ENCODE peak calls at places on chromosomes 2 and 18, in six cellular contexts. Y is IMR-90, U is neuronal stem cell, K is mesendoderm, Z is trophoblast cell, S is H1. N is an unnamed sample. For H3K36me3, the result is how much of the 10 kb centered on the place peaks cover.

GRCh38 chr2:189129971-189130370 is 49.6 kb downstream of the COL5A2 start:
- DNase-seq in S (no peak), U (no peak), Z (no peak), Y (peak), K (no peak), N (peak)

GRCh38 chr2:86012017-86012712 is 93.5 kb downstream of the POLR1A start:
- DNase-seq in K (no peak), Z (no peak), U (no peak), S (no peak), Y (no peak), N (no peak)

GRCh38 chr18:3012306-3012919 is 531 bp downstream of the LPIN2 start:
- DNase-seq in S (no peak), K (peak), Y (peak), U (no peak), Z (no peak), N (peak)

GRCh38 chr2:11292464-11293255 is 51.8 kb downstream of the ROCK2 start:
- DNase-seq in S (no peak), U (no peak), Y (peak), Z (no peak), K (peak), N (peak)

GRCh38 chr2:169397697-169398096 is 35.4 kb upstream of the LRP2 start:
- DNase-seq in S (no peak), K (peak), U (no peak), Z (no peak), Y (no peak), N (peak)

GRCh38 chr2:100820346-100821254 is 661 bp downstream of the NPAS2 start:
- DNase-seq in Z (no peak), S (no peak), Y (no peak), U (no peak), K (no peak), N (peak)

GRCh38 chr2:70801607-70802263 is 11.3 kb upstream of the FIGLA start:
- DNase-seq in S (no peak), U (no peak), Y (no peak), Z (no peak), K (no peak), N (no peak)

GRCh38 chr2:200373973-200374416 is 67.5 kb downstream of the SPATS2L start:
- DNase-seq in S (no peak), U (no peak), K (no peak), Y (no peak), Z (peak), N (no peak)

GRCh38 chr2:3487931-3488554 is 31.3 kb downstream of the ADI1 start:
- DNase-seq in S (no peak), U (no peak), Z (no peak), Y (no peak), K (no peak), N (no peak)

GRCh38 chr2:195105581-195105980 is 551.4 kb upstream of the SLC39A10 start:
- DNase-seq in Y (no peak), U (no peak), Z (peak), S (no peak), K (no peak), N (no peak)

GRCh38 chr2:168355110-168355509 is 101.0 kb upstream of the CERS6 start:
- DNase-seq in Z (no peak), Y (no peak), U (no peak), S (no peak), K (no peak), N (no peak)

GRCh38 chr2:168211664-168212163 is 35.7 kb downstream of the STK39 start:
- DNase-seq in Y (peak), S (no peak), U (no peak), K (no peak), Z (no peak), N (no peak)

GRCh38 chr2:178152033-178152432 is 39.8 kb downstream of the RBM45 start:
- DNase-seq in U (no peak), K (no peak), Z (no peak), Y (peak), S (no peak), N (peak)

GRCh38 chr2:7904319-7904718 is 777.5 kb upstream of the ID2 start:
- DNase-seq in Y (no peak), S (no peak), U (no peak), Z (no peak), K (no peak), N (no peak)

GRCh38 chr2:38039111-38039510 is 36.8 kb downstream of the CYP1B1 start:
- DNase-seq in S (no peak), K (no peak), U (no peak), Y (peak), Z (no peak), N (peak)

GRCh38 chr2:201697899-201698298 is 545 bp downstream of the MPP4 start:
- DNase-seq in U (no peak), Z (no peak), K (peak), Y (peak), S (no peak), N (peak)

GRCh38 chr2:180015951-180016709 is 9.0 kb upstream of the CWC22 start:
- DNase-seq in U (no peak), Y (peak), K (no peak), Z (peak), S (no peak), N (no peak)

GRCh38 chr2:62505109-62505508 is 886 bp downstream of the TMEM17 start:
- DNase-seq in U (no peak), Y (no peak), S (no peak), Z (no peak), K (no peak), N (no peak)

GRCh38 chr18:59671533-59671932 is 25.7 kb downstream of the CCBE1 start:
- DNase-seq in K (peak), Z (no peak), U (no peak), S (no peak), Y (no peak), N (no peak)

GRCh38 chr2:27583390-27583915 is 611 bp downstream of the ZNF512 start:
- DNase-seq in Z (no peak), Y (peak), S (no peak), K (no peak), U (no peak), N (peak)

GRCh38 chr2:162282765-162283425 is 35.6 kb downstream of the IFIH1 start:
- DNase-seq in U (no peak), S (no peak), Z (no peak), K (no peak), Y (peak), N (peak)

GRCh38 chr2:47008381-47009280 is 93.0 kb upstream of the MCFD2 start:
- DNase-seq in U (peak), Z (peak), K (peak), S (no peak), Y (peak), N (peak)
- H2AK5ac ChIP-seq in U (peak), Z (no peak), K (no peak), S (no peak), Y (peak), N (no peak)

GRCh38 chr2:109547280-109547679 is 66.5 kb downstream of the SEPTIN10 start:
- DNase-seq in Y (no peak), K (no peak), S (no peak), Z (no peak), U (no peak), N (no peak)

GRCh38 chr2:109554758-109555157 is 59.0 kb downstream of the SEPTIN10 start:
- DNase-seq in K (peak), U (no peak), S (no peak), Y (no peak), Z (peak), N (no peak)

GRCh38 chr2:109545828-109546713 is 67.7 kb downstream of the SEPTIN10 start:
- DNase-seq in K (peak), Y (peak), U (peak), Z (peak), S (peak), N (peak)

GRCh38 chr2:109549016-109549595 is 64.7 kb downstream of the SEPTIN10 start:
- DNase-seq in K (no peak), S (no peak), Y (no peak), Z (no peak), U (no peak), N (no peak)
- H3K36me3 ChIP-seq in K (under half), S (under half), Y (under half), Z (under half), U (under half), N (under half)

DNA sequence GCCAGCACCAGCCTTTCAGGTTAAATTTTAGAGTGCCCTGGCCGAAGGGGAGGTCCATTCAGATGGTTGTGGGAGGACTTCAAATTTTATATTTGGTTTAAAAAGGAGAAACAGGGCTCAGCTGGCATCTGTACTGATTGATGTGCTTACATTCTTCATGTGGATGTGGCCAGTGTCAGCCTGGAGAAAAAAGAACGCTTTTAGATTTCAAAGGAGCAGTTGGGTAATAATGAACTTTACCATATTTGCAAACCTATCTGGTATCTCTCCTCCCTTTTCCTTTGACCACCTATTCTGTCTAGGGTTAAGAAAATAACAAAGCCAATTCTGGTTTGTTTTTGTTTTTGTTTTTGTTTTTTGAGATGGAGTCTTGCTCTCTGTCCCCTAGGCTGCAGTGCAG is 21.3 kb downstream of the RAB12 start:
- DNase-seq in Y (no peak), Z (no peak), K (no peak), S (no peak), U (no peak), N (no peak)
- H3K4me2 ChIP-seq in Y (no peak), Z (no peak), K (no peak), S (no peak), U (no peak), N (no peak)

GRCh38 chr2:111661286-111661940 is 222.6 kb downstream of the ANAPC1 start:
- DNase-seq in Z (no peak), K (no peak), S (no peak), U (no peak), Y (no peak), N (no peak)

GRCh38 chr2:111662039-111662740 is 221.8 kb downstream of the ANAPC1 start:
- DNase-seq in S (no peak), K (no peak), U (no peak), Y (peak), Z (no peak), N (peak)

GRCh38 chr2:111664451-111664850 is 219.5 kb downstream of the ANAPC1 start:
- DNase-seq in Y (no peak), K (no peak), Z (no peak), U (no peak), S (no peak), N (no peak)

GRCh38 chr2:111663471-111663951 is 220.5 kb downstream of the ANAPC1 start:
- DNase-seq in Z (no peak), Y (peak), U (no peak), S (no peak), K (peak), N (peak)

DNA sequence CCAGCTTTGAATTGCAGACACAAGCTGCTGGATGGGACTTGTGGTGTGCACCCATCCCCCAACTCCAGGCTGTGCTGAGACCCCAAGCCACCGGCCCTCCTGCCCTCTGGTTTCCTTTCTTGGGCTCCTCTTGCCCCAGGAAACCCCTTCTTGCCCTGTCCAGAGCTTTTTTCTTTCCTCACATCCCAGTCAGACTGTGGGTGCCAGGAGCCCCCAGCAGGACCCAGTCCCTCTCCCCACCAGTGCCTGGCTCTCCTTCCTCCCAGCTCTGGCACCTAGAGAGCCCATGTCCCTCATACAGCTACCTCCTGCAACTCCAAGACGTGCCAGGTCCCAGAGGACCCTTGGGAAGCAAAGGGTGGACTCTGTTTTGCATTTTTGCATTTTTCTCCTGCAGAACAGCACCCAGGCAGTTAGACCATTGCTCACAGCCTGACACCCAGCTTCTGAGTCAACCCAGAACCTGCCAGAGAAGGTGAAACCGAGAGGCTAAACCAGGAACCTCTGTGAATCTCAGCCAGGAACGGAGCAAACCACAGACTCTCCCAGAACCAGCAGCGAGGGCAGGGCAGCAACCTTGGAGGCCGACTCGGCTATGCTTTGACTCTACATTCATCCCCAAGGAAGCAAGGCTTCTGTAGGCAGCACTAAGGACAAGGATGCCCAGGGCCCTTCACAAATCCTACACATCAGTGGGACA is 221.1 kb downstream of the ANAPC1 start:
- DNase-seq in Z (no peak), Y (peak), K (no peak), U (no peak), S (no peak), N (no peak)
- H2AK5ac ChIP-seq in Z (no peak), Y (peak), K (no peak), U (peak), S (no peak), N (peak)

GRCh38 chr2:47169784-47170183 is 14.7 kb upstream of the STPG4 start:
- DNase-seq in K (no peak), S (no peak), Y (no peak), U (no peak), Z (no peak), N (no peak)
- H3K36me3 ChIP-seq in K (under half), S (under half), Y (under half), U (under half), Z (under half), N (half or more)

GRCh38 chr2:140892911-140893637 is 1237.7 kb downstream of the LRP1B start:
- DNase-seq in Z (no peak), U (no peak), S (no peak), Y (peak), K (no peak), N (no peak)
- H3K4me2 ChIP-seq in Z (no peak), U (no peak), S (no peak), Y (no peak), K (no peak), N (no peak)

DNA sequence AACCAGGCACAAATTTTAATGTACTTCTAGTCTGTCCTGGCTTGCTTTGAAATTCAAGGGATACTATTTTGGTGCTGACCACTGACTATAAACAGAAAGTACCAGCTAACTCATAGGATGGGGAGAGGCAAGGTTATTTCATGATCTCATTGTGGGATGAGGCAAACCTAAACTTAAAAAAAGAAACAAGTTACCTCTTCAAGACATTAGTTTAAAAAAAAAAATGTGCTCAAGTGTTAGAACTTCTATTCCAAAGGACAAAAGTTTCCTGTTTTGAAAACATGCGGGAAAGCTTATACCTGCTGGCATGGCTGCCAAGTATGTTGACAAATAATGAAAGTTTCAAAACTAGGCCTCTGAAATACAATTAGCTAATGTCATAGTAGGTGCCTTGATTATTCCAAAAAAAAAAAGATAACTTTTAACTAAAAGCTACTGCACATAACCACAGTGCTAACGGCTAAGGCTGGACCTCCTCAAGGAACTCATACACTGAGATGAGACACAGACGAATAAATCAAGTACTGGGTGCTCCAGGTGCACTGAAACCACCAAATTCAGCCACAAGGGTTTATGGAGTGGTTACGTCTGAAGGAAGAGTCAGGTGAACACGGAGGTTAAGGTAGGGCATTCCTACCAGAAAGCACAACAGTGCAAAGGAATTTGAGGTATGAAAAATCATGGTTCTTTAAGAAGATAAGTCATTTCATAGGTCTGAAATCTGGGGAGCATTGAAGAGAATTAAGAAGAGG is 38.1 kb downstream of the TMEM131 start:
- DNase-seq in K (peak), Y (peak), S (no peak), U (no peak), Z (no peak), N (peak)
- H2AK5ac ChIP-seq in K (no peak), Y (no peak), S (no peak), U (no peak), Z (no peak), N (no peak)

N was measured in mesenchymal stem cell.